ENCODE peak calls at places on chromosomes 3 and 15, in four cellular contexts. V is transverse colon, I is stomach, B is breast epithelium. X is an unnamed sample.
A peak's percentile ranks its signal among the peaks of the same experiment; 100 is the strongest.

GRCh38 chr3:30437172-30437571 is 169.2 kb upstream of the TGFBR2 start:
- DNase-seq in V (peak; percentile 11), I (no peak), B (no peak), X (peak; percentile 79)

GRCh38 chr15:83282859-83283812 is 1.3 kb downstream of the BNC1 start:
- DNase-seq in V (no peak), I (no peak), B (no peak), X (no peak)

GRCh38 chr3:53084310-53085001 is 38.6 kb upstream of the SFMBT1 start:
- DNase-seq in V (no peak), I (no peak), B (peak; percentile 38), X (no peak)

GRCh38 chr15:87267798-87268197 is 988.7 kb downstream of the NTRK3 start:
- DNase-seq in V (no peak), I (no peak), B (no peak), X (no peak)

GRCh38 chr15:76973362-76973743 is 21.6 kb upstream of the PSTPIP1 start:
- DNase-seq in V (no peak), I (no peak), B (no peak), X (no peak)

GRCh38 chr3:98594630-98594961 is 1.2 kb upstream of the CPOX start:
- DNase-seq in V (no peak), I (no peak), B (no peak), X (no peak)

GRCh38 chr3:39502838-39503145 is 35.3 kb downstream of the MOBP start:
- DNase-seq in V (no peak), I (no peak), B (no peak), X (no peak)

GRCh38 chr15:25989327-25989726 is 126.2 kb upstream of the ATP10A start:
- DNase-seq in V (no peak), I (no peak), B (no peak), X (no peak)

GRCh38 chr3:73319179-73319769 is 257.8 kb downstream of the EBLN2 start:
- DNase-seq in V (no peak), I (no peak), B (no peak), X (peak; percentile 65)

GRCh38 chr15:33126559-33127290 is 67.8 kb downstream of the FMN1 start:
- DNase-seq in V (peak; percentile 82), I (peak; percentile 67), B (no peak), X (peak; percentile 78)

DNA sequence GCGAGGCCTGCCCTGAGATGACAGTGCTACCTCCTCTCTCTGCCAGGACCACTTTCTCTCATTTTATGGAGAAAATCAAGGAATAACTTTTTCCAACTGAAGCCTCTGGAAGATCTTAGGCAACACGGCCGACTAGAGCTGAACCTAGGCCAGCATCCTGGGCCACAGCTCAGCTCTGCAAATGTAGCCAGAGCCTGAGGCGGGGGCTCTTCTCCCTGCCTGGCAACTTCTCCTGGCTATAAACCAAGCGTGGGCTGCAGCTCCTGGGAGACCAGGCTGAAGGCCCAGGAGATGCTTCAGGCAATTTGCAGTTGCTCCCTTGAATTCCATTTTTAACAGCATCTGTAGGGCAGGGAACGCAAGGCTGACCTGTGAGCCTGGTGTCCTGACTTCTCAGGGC is 74.9 kb downstream of the CEMIP start:
- DNase-seq in V (no peak), I (no peak), B (no peak), X (no peak)
- TF ChIP-seq POLR2AphosphoS5 in V (no peak), I (no peak), B (no peak), X (no peak)

GRCh38 chr3:56784452-56785001 is 17.2 kb downstream of the ARHGEF3 start:
- DNase-seq in V (no peak), I (no peak), B (no peak), X (no peak)

GRCh38 chr3:56783644-56784451 is 17.9 kb downstream of the ARHGEF3 start:
- DNase-seq in V (peak; percentile 60), I (peak; percentile 70), B (no peak), X (peak; percentile 77)

GRCh38 chr3:56787784-56788256 is 13.9 kb downstream of the ARHGEF3 start:
- DNase-seq in V (no peak), I (no peak), B (no peak), X (no peak)

GRCh38 chr3:56787258-56787777 is 14.4 kb downstream of the ARHGEF3 start:
- DNase-seq in V (no peak), I (no peak), B (no peak), X (no peak)

GRCh38 chr3:56785499-56785898 is 16.2 kb downstream of the ARHGEF3 start:
- DNase-seq in V (no peak), I (no peak), B (no peak), X (no peak)
- H3K27ac ChIP-seq in V (peak overlapping the region; percentile 74), I (peak overlapping the region; percentile 70), B (peak overlapping the region; percentile 76), X (no peak overlapping the region)

DNA sequence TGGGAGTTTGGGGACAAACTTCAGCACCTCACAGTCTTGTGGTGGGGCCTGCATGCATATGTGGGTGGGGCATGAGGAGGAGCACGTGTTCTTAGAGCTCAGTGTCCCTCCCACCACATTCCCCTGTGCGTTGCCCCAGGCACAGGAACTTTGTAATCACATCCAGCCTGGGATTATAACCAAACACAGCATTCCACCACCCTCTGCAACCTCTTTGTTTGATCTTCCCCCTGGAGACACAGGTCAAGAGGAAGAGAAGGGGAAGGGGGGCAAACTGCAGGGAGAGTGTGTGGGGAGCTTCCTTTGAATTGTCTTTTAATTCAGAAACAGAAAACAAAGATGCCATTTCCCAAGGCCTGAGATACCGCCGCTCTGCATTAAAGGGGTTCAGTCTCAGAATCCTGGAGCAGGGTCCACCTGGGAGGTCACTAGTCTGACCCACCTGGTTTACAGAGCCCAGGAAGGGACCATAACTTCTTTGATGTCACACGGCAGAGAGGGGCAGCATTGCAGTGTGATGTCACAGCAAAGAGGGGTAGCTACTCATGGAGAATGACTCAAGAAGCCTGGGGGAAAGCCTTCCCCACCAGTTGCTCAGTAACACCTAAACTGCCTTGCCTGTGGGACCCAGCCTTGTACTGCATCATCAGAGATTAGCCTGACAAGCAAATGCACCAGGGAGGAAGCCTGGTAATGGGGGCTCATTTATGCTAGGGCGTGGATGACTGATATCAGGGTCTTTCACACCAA is 106.3 kb upstream of the RNU6-1 start:
- DNase-seq in V (no peak), I (no peak), B (no peak), X (no peak)
- TF ChIP-seq POLR2AphosphoS5 in V (no peak), I (no peak), B (no peak), X (no peak)

GRCh38 chr3:169772951-169773816 is at the start of gene MYNN:
- DNase-seq in V (peak; percentile 95), I (peak; percentile 94), B (peak; percentile 93), X (peak; percentile 96)

GRCh38 chr3:169777822-169778221 is 4.6 kb downstream of the MYNN start:
- DNase-seq in V (no peak), I (no peak), B (no peak), X (no peak)

GRCh38 chr3:169771651-169772529 is 1.3 kb upstream of the MYNN start:
- DNase-seq in V (peak; percentile 48), I (peak; percentile 46), B (no peak), X (peak; percentile 69)

GRCh38 chr3:169772530-169772950 is 656 bp upstream of the MYNN start:
- DNase-seq in V (peak; percentile 78), I (peak; percentile 76), B (peak; percentile 67), X (peak; percentile 91)

DNA sequence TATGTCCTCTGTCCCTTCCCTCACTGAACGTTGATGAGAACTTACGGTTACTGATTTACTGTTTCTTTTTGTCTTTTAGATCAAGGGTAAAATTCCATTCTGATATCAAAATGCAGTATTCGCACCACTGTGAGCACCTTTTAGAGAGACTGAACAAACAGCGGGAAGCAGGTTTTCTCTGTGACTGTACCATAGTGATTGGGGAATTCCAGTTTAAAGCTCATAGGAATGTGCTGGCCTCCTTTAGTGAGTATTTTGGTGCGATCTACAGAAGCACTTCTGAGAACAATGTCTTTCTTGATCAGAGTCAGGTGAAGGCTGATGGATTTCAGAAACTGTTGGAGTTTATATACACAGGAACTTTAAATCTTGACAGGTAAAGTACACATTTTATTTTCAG is 990 bp downstream of the MYNN start:
- DNase-seq in V (no peak), I (no peak), B (no peak), X (no peak)
- H3K27ac ChIP-seq in V (peak overlapping the region; percentile 98), I (peak overlapping the region; percentile 99), B (no peak overlapping the region), X (peak overlapping the region; percentile 91)

GRCh38 chr3:186386883-186387560 is 25.0 kb upstream of the DGKG start:
- DNase-seq in V (no peak), I (no peak), B (no peak), X (no peak)
- TF ChIP-seq POLR2AphosphoS5 in V (no peak), I (no peak), B (no peak), X (no peak)

GRCh38 chr3:5195605-5196004 is 8.1 kb downstream of the EDEM1 start:
- DNase-seq in V (no peak), I (no peak), B (no peak), X (no peak)
- H3K27ac ChIP-seq in V (peak overlapping the region; percentile 42), I (no peak overlapping the region), B (peak overlapping the region; percentile 76), X (peak overlapping the region; percentile 51)

GRCh38 chr3:13021141-13021933 is 51.9 kb downstream of the IQSEC1 start:
- DNase-seq in V (no peak), I (peak; percentile 60), B (peak; percentile 51), X (peak; percentile 70)
- TF ChIP-seq POLR2AphosphoS5 in V (no peak), I (no peak), B (no peak), X (no peak)

GRCh38 chr15:84847382-84847781 is 30.2 kb downstream of the ALPK3 start:
- DNase-seq in V (no peak), I (no peak), B (no peak), X (no peak)

GRCh38 chr15:84855765-84856164 is 28.7 kb upstream of the SLC28A1 start:
- DNase-seq in V (no peak), I (no peak), B (no peak), X (no peak)

GRCh38 chr15:84855032-84855645 is 29.3 kb upstream of the SLC28A1 start:
- DNase-seq in V (no peak), I (no peak), B (no peak), X (peak; percentile 18)

GRCh38 chr15:84856731-84857417 is 27.6 kb upstream of the SLC28A1 start:
- DNase-seq in V (no peak), I (no peak), B (no peak), X (peak; percentile 30)

GRCh38 chr15:84852212-84852611 is 32.2 kb upstream of the SLC28A1 start:
- DNase-seq in V (no peak), I (no peak), B (no peak), X (no peak)
- H3K27ac ChIP-seq in V (no peak overlapping the region), I (no peak overlapping the region), B (no peak overlapping the region), X (no peak overlapping the region)